ENCODE peak calls at places on chromosomes 5 and 9, in five cellular contexts. B is breast epithelium, O is MG63, T is GDM1, G is non-pigmented ciliary epithelial cell. U is an unnamed sample.

GRCh38 chr9:13786131-13786530 is 506.6 kb upstream of the MPDZ start:
- DNase-seq in B (no peak), T (no peak), O (no peak), G (no peak), U (no peak)

GRCh38 chr5:32339198-32339597 is 26.5 kb upstream of the MTMR12 start:
- DNase-seq in O (no peak), B (no peak), T (no peak), G (no peak), U (no peak)

GRCh38 chr5:172765766-172766286 is 5.2 kb downstream of the DUSP1 start:
- DNase-seq in G (no peak), O (no peak), B (no peak), T (no peak), U (no peak)

GRCh38 chr5:180343846-180344327 is 9.2 kb downstream of the GFPT2 start:
- DNase-seq in O (peak; percentile 42), G (no peak), T (no peak), B (no peak), U (no peak)

GRCh38 chr5:116442095-116442534 is 132.5 kb downstream of the SEMA6A start:
- DNase-seq in B (peak; percentile 47), O (peak; percentile 47), G (no peak), T (no peak), U (no peak)

GRCh38 chr9:71607571-71607970 is 160.7 kb downstream of the CEMIP2 start:
- DNase-seq in T (no peak), G (no peak), B (no peak), O (peak; percentile 15), U (no peak)

GRCh38 chr5:122704247-122705036 is 70.4 kb upstream of the SNX2 start:
- DNase-seq in G (no peak), B (no peak), T (peak; percentile 5), O (no peak), U (no peak)

GRCh38 chr5:62093981-62094380 is 212.0 kb upstream of the KIF2A start:
- DNase-seq in G (peak; percentile 13), O (peak; percentile 44), B (no peak), T (no peak), U (peak; percentile 78)

GRCh38 chr9:14780251-14780650 is 57.7 kb upstream of the CER1 start:
- DNase-seq in G (no peak), T (no peak), B (no peak), O (peak; percentile 84), U (no peak)

GRCh38 chr5:8577792-8578191 is 708.8 kb downstream of the MTRR start:
- DNase-seq in T (no peak), B (no peak), G (no peak), O (no peak), U (no peak)

GRCh38 chr5:7397935-7398334 is 2.0 kb downstream of the ADCY2 start:
- DNase-seq in G (no peak), T (no peak), O (no peak), B (no peak), U (no peak)

GRCh38 chr5:53568868-53569267 is 8.4 kb downstream of the NDUFS4 start:
- DNase-seq in T (no peak), B (no peak), G (no peak), O (no peak), U (no peak)

GRCh38 chr5:57209316-57210040 is 35.6 kb downstream of the GPBP1 start:
- DNase-seq in B (no peak), G (no peak), O (no peak), T (no peak), U (no peak)

GRCh38 chr9:72442212-72442607 is 77.2 kb upstream of the ZFAND5 start:
- DNase-seq in T (no peak), B (no peak), O (peak; percentile 33), G (peak; percentile 82), U (no peak)

GRCh38 chr5:3068401-3068800 is 316.9 kb upstream of the IRX2 start:
- DNase-seq in G (no peak), B (no peak), T (no peak), O (no peak), U (no peak)

GRCh38 chr9:21993893-21994525 is at the start of gene CDKN2A:
- DNase-seq in G (no peak), B (no peak), T (no peak), O (no peak), U (peak; percentile 88)